ENCODE peak calls at places on chromosomes 6 and 20, in five cellular contexts. L is CD4-positive, alpha-beta memory T cell; I is mesendoderm; G is effector memory CD4-positive, alpha-beta T cell; F is tibial artery. U is an unnamed sample.

GRCh38 chr6:64505312-64505711 is 869.7 kb downstream of the PHF3 start:
- DNase-seq in I (peak; percentile 53), L (no peak), F (no peak), G (no peak), U (no peak)

GRCh38 chr6:21208114-21208795 is 385.3 kb upstream of the SOX4 start:
- DNase-seq in G (no peak), I (no peak), L (no peak), F (no peak), U (no peak)

GRCh38 chr6:52603000-52603795 is 26.3 kb upstream of the TRAM2 start:
- DNase-seq in I (no peak), L (no peak), F (no peak), G (no peak), U (no peak)

GRCh38 chr20:25695532-25696383 is 895 bp downstream of the ZNF337 start:
- DNase-seq in L (no peak), I (no peak), F (no peak), G (no peak), U (no peak)

GRCh38 chr20:50870572-50871161 is 60.6 kb downstream of the ADNP start:
- DNase-seq in F (no peak), G (no peak), I (peak; percentile 99), L (no peak), U (no peak)

GRCh38 chr20:59772931-59773913 is 160.2 kb downstream of the SYCP2 start:
- DNase-seq in L (no peak), F (no peak), I (no peak), G (no peak), U (no peak)

GRCh38 chr6:12353731-12354130 is 63.6 kb downstream of the EDN1 start:
- DNase-seq in L (no peak), I (no peak), G (no peak), F (no peak), U (no peak)

GRCh38 chr6:20236344-20236743 is 24.1 kb upstream of the MBOAT1 start:
- DNase-seq in L (no peak), I (no peak), F (no peak), G (no peak), U (no peak)

GRCh38 chr6:53049389-53049788 is 15.8 kb upstream of the FBXO9 start:
- DNase-seq in I (no peak), L (no peak), G (no peak), F (no peak), U (no peak)

GRCh38 chr20:38132156-38132909 is 32.7 kb downstream of the TGM2 start:
- DNase-seq in F (no peak), G (no peak), L (no peak), I (no peak), U (no peak)

GRCh38 chr6:75563032-75563431 is 38.6 kb upstream of the SENP6 start:
- DNase-seq in F (no peak), G (no peak), I (peak; percentile 87), L (peak; percentile 7), U (no peak)

GRCh38 chr6:10316327-10316726 is 98.5 kb downstream of the TFAP2A start:
- DNase-seq in I (no peak), L (no peak), F (no peak), G (no peak), U (no peak)

GRCh38 chr20:64229537-64230061 is 25.9 kb upstream of the PCMTD2 start:
- DNase-seq in L (no peak), I (no peak), F (no peak), G (no peak), U (no peak)

GRCh38 chr6:2760882-2761842 is 4.0 kb upstream of the WRNIP1 start:
- DNase-seq in F (no peak), G (no peak), L (peak; percentile 34), I (peak; percentile 30), U (no peak)

GRCh38 chr20:6083926-6084325 is 30.1 kb upstream of the LRRN4 start:
- DNase-seq in F (no peak), I (no peak), G (no peak), L (no peak), U (no peak)
- H3K36me3 ChIP-seq in F (no peaks in the 10 kb centered on the region), I (peaks cover 2% of the 10 kb centered on the region), G (no peaks in the 10 kb centered on the region), L (no peaks in the 10 kb centered on the region), U (no peaks in the 10 kb centered on the region)

DNA sequence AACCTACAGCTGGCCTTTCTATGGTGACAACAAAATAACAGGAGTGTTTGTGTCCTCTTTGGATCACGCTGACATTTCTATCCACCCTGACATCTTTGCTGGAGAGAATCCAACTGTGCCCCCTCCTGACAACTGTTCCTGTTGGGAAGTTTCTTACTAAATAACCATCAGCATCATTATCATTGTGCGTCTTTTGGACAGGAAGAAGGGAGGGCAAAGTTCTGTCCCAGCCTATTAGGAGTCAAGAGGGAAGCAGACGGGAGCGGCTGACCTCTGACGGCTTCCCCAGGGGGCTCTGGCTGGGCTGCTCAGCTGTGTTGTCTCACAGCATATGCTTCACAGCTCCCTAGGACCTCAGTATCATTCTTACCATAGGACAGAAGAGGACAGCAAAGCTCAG is 196.0 kb upstream of the SULF2 start:
- DNase-seq in G (no peak), L (no peak), I (no peak), F (no peak), U (no peak)
- H3K4me3 ChIP-seq in G (no peak overlapping the region), L (no peak overlapping the region), I (no peak overlapping the region), F (no peak overlapping the region), U (no peak overlapping the region)

DNA sequence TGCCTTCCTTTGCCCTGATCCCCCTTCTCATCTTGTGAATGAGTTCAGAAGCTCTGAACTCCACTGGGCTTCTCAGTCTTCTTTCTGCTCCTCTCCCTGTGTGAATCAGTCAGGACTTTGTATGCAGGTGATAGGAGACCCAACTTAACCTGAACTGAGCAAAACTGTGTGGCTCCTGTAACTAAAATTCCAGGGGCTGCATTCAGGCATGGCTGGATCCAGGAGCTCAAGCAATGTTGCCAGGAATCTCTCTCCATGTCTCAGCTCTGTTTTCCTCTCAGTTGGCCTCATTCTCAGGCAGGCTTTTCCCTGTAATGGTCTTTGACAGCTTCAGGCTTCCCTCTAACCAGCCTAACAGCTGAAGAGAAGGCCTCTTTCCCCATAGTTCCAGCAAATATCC is 50.9 kb upstream of the ZNFX1 start:
- DNase-seq in F (no peak), G (no peak), L (no peak), I (no peak), U (no peak)
- H3K27me3 ChIP-seq in F (no peaks in the 10 kb centered on the region), G (peaks cover 3% of the 10 kb centered on the region), L (no peaks in the 10 kb centered on the region), I (no peaks in the 10 kb centered on the region), U (peaks cover 1% of the 10 kb centered on the region)

GRCh38 chr6:147441751-147442150 is 66.7 kb upstream of the SAMD5 start:
- DNase-seq in L (no peak), I (no peak), F (no peak), G (no peak), U (no peak)
- H3K36me3 ChIP-seq in L (no peaks in the 10 kb centered on the region), I (no peaks in the 10 kb centered on the region), F (no peaks in the 10 kb centered on the region), G (no peaks in the 10 kb centered on the region), U (no peaks in the 10 kb centered on the region)

U was measured in GM06990.